ENCODE peak calls at places on chromosomes 1 and 21, in eight cellular contexts. Z is foreskin keratinocyte, L is brain microvascular endothelial cell, V is psoas muscle, B is IMR-90, O is body of pancreas, Y is right cardiac atrium, J is Peyer's patch. K is an unnamed sample.

GRCh38 chr1:1004780-1005697 is 5.1 kb upstream of the HES4 start:
- DNase-seq in J (no peak), V (peak), Y (peak), L (no peak), B (peak), O (peak), Z (no peak), K (no peak)

GRCh38 chr1:236753554-236753953 is 41.5 kb upstream of the MTR start:
- DNase-seq in Z (no peak), L (no peak), B (peak), Y (no peak), V (no peak), O (no peak), J (no peak), K (no peak)

GRCh38 chr1:29835486-29836273 is 599.4 kb downstream of the PTPRU start:
- DNase-seq in B (no peak), L (no peak), Z (no peak), V (no peak), Y (no peak), O (no peak), J (no peak), K (no peak)

GRCh38 chr1:183804382-183804781 is 538 bp upstream of the RGL1 start:
- DNase-seq in L (no peak), O (no peak), V (no peak), B (no peak), Z (no peak), J (no peak), Y (no peak), K (no peak)

GRCh38 chr21:43948740-43949498 is 63.2 kb upstream of the TRAPPC10 start:
- DNase-seq in V (no peak), J (no peak), O (no peak), Y (no peak), L (no peak), B (no peak), Z (no peak), K (no peak)

GRCh38 chr1:246280551-246280950 is 226.5 kb downstream of the SMYD3 start:
- DNase-seq in L (peak), J (no peak), V (no peak), Y (no peak), Z (no peak), O (no peak), B (peak), K (no peak)

GRCh38 chr21:36325373-36326010 is 5.5 kb downstream of the MORC3 start:
- DNase-seq in B (peak), Z (peak), L (no peak), J (no peak), V (no peak), O (no peak), Y (no peak), K (no peak)

GRCh38 chr21:17784604-17785402 is 34.4 kb downstream of the C21orf91 start:
- DNase-seq in Y (no peak), J (no peak), L (no peak), B (no peak), O (no peak), Z (no peak), V (no peak), K (no peak)

GRCh38 chr1:88727205-88727604 is 43.1 kb downstream of the PKN2 start:
- DNase-seq in B (no peak), O (no peak), V (no peak), L (no peak), J (no peak), Z (no peak), Y (no peak), K (no peak)

GRCh38 chr1:145961425-145962156 is 2.8 kb downstream of the ANKRD34A start:
- DNase-seq in B (no peak), Y (peak), V (peak), O (peak), L (no peak), Z (no peak), J (peak), K (peak)

GRCh38 chr1:207673399-207673798 is 28.5 kb downstream of the CR1L start:
- DNase-seq in L (no peak), V (no peak), Y (no peak), J (no peak), O (no peak), B (no peak), Z (peak), K (no peak)

GRCh38 chr1:204450461-204451257 is 39.0 kb upstream of the PPP1R15B start:
- DNase-seq in O (peak), V (peak), Z (no peak), Y (peak), B (no peak), L (no peak), J (no peak), K (no peak)

GRCh38 chr1:211613108-211613947 is 34.4 kb upstream of the SLC30A1 start:
- DNase-seq in O (peak), J (no peak), Y (peak), L (peak), B (peak), V (peak), Z (peak), K (no peak)

GRCh38 chr1:100346387-100346786 is 5.9 kb upstream of the CDC14A start:
- DNase-seq in Y (no peak), O (no peak), Z (no peak), B (no peak), L (no peak), V (no peak), J (no peak), K (no peak)

GRCh38 chr1:94045465-94046056 is 75.4 kb downstream of the ABCA4 start:
- DNase-seq in V (peak), L (peak), B (peak), Z (peak), Y (peak), O (peak), J (peak), K (peak)

GRCh38 chr1:156384007-156384406 is 15.0 kb downstream of the RHBG start:
- DNase-seq in V (no peak), L (no peak), J (no peak), O (no peak), B (no peak), Y (no peak), Z (no peak), K (no peak)

GRCh38 chr1:203536981-203537455 is 43.1 kb downstream of the OPTC start:
- DNase-seq in L (peak), Y (no peak), Z (peak), O (peak), J (no peak), V (no peak), B (peak), K (no peak)

GRCh38 chr1:81512242-81512641 is 288.5 kb upstream of the ADGRL2 start:
- DNase-seq in V (no peak), J (no peak), O (no peak), B (no peak), L (peak), Z (no peak), Y (no peak), K (no peak)

GRCh38 chr1:242211254-242212022 is 212.5 kb upstream of the MAP1LC3C start:
- DNase-seq in O (no peak), Y (no peak), V (no peak), B (no peak), Z (no peak), L (no peak), J (no peak), K (no peak)

GRCh38 chr21:44443891-44444285 is 11.4 kb upstream of the LRRC3 start:
- DNase-seq in Z (no peak), Y (peak), V (peak), J (no peak), L (no peak), B (no peak), O (no peak), K (no peak)

GRCh38 chr1:5225687-5226389 is 571.4 kb downstream of the AJAP1 start:
- DNase-seq in L (no peak), B (no peak), J (no peak), V (no peak), O (no peak), Y (no peak), Z (no peak), K (no peak)

GRCh38 chr21:33831962-33832659 is 83.5 kb downstream of the ATP5PO start:
- DNase-seq in J (no peak), L (no peak), V (no peak), B (no peak), Z (no peak), O (no peak), Y (peak), K (no peak)

GRCh38 chr1:16026723-16027484 is 5.1 kb downstream of the CLCNKA start:
- DNase-seq in Z (no peak), Y (peak), O (peak), V (peak), B (no peak), L (no peak), J (no peak), K (peak)

GRCh38 chr1:115838426-115838804 is 2.5 kb downstream of the NHLH2 start:
- DNase-seq in Z (no peak), L (no peak), Y (peak), B (no peak), V (no peak), J (no peak), O (no peak), K (no peak)

GRCh38 chr1:213123087-213123486 is 72.0 kb downstream of the RPS6KC1 start:
- DNase-seq in O (no peak), Z (no peak), V (no peak), L (no peak), Y (no peak), J (no peak), B (no peak), K (no peak)
- H3K27ac ChIP-seq in O (no peak), Z (no peak), V (no peak), L (no peak), Y (no peak), J (no peak), B (no peak), K (no peak)

GRCh38 chr1:46396429-46397398 is 2.6 kb downstream of the FAAH start:
- DNase-seq in Y (peak), O (no peak), Z (peak), B (peak), J (no peak), V (no peak), L (no peak), K (no peak)

GRCh38 chr1:46399307-46399706 is 5.2 kb downstream of the FAAH start:
- DNase-seq in O (no peak), Y (no peak), B (no peak), Z (no peak), L (no peak), J (no peak), V (no peak), K (no peak)

GRCh38 chr1:46394108-46394871 is at the start of gene FAAH:
- DNase-seq in V (peak), Y (peak), O (peak), B (no peak), J (no peak), L (no peak), Z (peak), K (peak)

GRCh38 chr1:46394872-46395465 is 852 bp downstream of the FAAH start:
- DNase-seq in O (no peak), L (no peak), Y (peak), B (no peak), Z (no peak), J (no peak), V (peak), K (no peak)

DNA sequence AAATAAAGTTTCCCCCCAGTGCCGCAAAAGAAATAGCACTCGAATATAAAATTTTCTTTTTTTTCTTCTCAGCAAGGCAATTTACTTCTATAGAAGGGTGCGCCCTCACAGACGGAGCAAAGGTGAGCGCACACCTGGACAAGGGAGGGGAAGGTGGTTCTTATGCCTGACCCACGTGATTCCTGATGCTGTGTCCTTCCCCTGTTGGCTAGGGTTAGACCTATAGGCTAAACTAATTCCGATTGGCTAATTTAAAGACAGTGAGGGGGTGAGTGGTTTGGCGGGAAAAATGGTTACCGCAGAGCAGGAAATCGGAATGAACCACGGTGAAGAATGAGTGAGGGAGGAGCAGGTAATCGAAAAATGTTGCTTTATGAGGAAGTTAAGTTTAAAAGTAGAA is 607 bp upstream of the FAAH start:
- DNase-seq in J (no peak), B (no peak), Y (no peak), Z (no peak), O (no peak), V (no peak), L (no peak), K (no peak)
- H3K27ac ChIP-seq in J (no peak), B (no peak), Y (no peak), Z (no peak), O (no peak), V (no peak), L (no peak), K (no peak)

DNA sequence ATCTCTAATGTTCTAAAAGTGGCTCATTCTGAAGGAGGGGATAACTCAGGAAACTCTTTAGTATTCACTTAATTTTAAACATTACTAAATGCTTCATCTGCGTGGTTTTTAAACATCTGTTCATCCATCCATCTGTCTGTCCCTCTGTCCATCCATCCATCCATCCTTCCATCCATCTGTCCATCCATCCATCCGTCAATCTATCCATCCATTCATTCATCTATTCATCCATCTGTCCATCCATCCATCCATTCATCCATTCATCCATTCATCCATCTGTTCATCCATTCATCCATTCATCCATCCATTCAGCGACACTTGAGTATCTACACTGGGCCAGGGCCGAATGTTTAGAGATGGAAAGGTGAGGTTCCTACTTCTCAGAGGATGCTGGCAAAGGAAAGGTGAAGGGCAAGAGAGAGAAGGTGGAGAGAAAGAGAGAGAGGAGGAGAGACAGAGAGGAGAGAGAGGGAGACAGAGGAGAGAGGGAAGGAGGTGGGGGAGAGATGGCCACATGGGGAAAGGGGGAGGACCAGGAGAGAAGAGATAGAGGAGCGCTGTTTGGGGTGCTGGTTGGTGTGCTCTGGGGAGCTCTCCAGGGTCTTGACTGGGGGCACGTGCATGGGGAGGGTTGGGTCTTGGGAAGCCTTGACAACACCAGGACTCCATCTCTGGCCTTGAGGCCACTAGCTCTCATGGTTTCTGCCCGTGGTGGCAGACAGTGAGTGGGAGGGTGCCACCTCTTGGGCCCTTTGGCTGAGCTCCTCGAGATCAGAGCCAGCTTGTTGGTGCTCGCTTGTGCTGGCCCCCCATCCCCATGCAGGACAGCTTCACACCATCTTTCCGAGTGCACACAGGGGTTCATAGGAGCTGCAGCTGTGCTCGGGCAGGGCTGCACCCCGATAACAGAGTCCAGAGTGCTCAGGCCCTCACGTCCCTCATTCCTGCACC is 45.6 kb downstream of the ABCG1 start:
- DNase-seq in Y (peak), J (no peak), O (no peak), B (no peak), Z (no peak), L (no peak), V (peak), K (no peak)
- H3K27ac ChIP-seq in Y (no peak), J (no peak), O (no peak), B (no peak), Z (no peak), L (no peak), V (peak), K (no peak)

GRCh38 chr1:152759453-152760173 is 1.8 kb downstream of the KPRP start:
- DNase-seq in O (no peak), Y (peak), Z (peak), B (no peak), V (no peak), J (no peak), L (no peak), K (no peak)

GRCh38 chr1:152757747-152758146 is at the start of gene KPRP:
- DNase-seq in B (no peak), O (no peak), J (no peak), V (no peak), L (no peak), Y (no peak), Z (no peak), K (no peak)

GRCh38 chr1:152760551-152761190 is 2.8 kb downstream of the KPRP start:
- DNase-seq in J (no peak), Z (no peak), L (no peak), Y (peak), O (no peak), B (no peak), V (no peak), K (no peak)

GRCh38 chr1:152756872-152757271 is 953 bp upstream of the KPRP start:
- DNase-seq in O (no peak), V (no peak), L (no peak), Y (no peak), J (no peak), Z (peak), B (no peak), K (no peak)

DNA sequence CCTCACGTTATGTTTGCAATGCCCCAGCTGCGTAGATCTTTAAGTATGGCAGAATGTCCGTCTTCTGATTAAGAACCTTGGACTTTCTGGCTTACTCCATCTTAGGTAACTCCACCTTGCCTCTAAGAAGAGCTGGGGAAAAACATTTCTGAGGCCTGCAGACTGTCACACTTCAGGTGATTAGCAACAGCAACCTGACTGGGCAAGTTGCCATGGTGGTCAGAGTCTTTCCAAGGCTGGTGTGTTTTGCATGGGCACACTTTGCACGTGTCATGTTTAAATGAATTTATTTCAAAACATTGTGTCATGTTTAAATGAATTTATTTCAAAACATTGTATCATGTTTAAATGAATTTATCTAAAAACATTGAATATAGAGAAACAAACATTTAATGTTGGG is 811 bp downstream of the KPRP start:
- DNase-seq in O (no peak), J (no peak), V (no peak), L (no peak), Y (no peak), B (no peak), Z (no peak), K (no peak)
- H3K27ac ChIP-seq in O (no peak), J (no peak), V (no peak), L (no peak), Y (no peak), B (no peak), Z (no peak), K (no peak)

GRCh38 chr1:3345792-3346191 is 108.7 kb upstream of the ARHGEF16 start:
- DNase-seq in Y (no peak), L (no peak), J (no peak), B (no peak), Z (no peak), O (no peak), V (no peak), K (no peak)
- H3K27ac ChIP-seq in Y (no peak), L (no peak), J (no peak), B (no peak), Z (no peak), O (no peak), V (no peak), K (no peak)

DNA sequence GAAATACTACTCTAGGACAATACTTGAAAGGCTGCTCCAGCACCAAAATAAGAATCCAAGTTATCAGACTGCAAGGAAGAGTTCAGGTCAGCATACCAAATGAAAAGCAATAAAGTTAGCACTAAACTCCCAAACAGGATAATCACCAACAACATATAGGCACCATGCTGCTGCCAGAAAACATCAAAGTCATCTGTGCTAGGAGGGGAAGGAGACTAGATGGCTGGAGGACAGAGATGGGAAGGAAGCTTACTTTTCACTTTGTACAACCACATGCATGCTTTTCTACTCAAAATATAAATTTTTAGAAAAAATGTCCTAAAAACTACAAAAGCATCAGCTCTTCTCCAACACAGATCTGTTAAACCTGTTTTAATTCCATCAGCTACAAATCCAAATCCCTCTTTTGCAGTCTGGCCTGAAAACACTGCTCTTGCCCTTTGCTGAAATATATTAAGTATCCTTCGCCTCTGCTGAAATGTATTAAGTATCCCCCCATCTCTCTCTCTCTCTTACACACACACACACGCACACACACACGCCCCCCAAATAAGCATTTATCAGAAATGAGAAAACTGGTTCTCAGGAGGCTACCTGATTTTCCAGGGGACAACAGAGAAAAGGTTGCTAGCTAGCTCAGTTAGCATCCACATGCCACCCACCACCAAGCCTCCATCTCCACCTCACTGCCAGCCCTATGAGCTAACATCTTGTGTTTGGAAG is 1.5 kb downstream of the GATAD2B start:
- DNase-seq in J (no peak), L (no peak), B (no peak), O (no peak), Y (no peak), Z (no peak), V (no peak), K (no peak)
- H3K27ac ChIP-seq in J (peak), L (no peak), B (peak), O (no peak), Y (peak), Z (peak), V (peak), K (peak)

GRCh38 chr21:46455575-46456385 is 2.9 kb upstream of the DIP2A start:
- DNase-seq in Z (peak), L (peak), V (no peak), Y (peak), B (peak), J (no peak), O (no peak), K (no peak)
- H3K27ac ChIP-seq in Z (peak), L (peak), V (peak), Y (peak), B (peak), J (no peak), O (no peak), K (no peak)

DNA sequence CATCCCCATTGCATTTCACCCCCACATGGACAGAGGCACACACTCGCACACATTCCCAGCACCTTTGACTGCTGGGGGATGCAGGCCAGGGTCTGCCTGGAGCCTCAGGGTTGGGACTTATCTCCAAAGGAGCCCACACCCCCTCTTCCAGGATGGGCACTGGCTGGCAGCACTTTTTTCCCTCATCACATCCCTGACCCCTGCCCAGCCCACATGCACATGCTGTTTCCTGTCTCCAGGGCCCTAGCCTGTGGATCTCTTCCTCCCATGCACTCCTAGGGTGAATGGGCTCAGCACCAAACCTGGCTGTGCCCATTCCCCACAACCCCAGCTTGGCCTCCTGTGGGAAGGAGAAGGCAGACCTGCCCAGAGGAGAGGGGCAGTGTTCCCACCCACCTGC is 59.3 kb downstream of the STUM start:
- DNase-seq in Z (no peak), O (no peak), V (no peak), Y (no peak), J (no peak), L (no peak), B (no peak), K (no peak)
- H3K27ac ChIP-seq in Z (no peak), O (no peak), V (no peak), Y (no peak), J (no peak), L (no peak), B (no peak), K (no peak)